ENCODE peak calls at places on chromosome 20, in six cellular contexts. S is colonic mucosa, G is AG10803, M is A549, V is AG04450, B is fibroblast of lung. A is an unnamed sample.

GRCh38 chr20:57185188-57185743 is 81.2 kb downstream of the BMP7 start:
- DNase-seq in B (no peak), G (no peak), M (no peak), S (no peak), V (no peak), A (no peak)

GRCh38 chr20:63332488-63333240 is 28.5 kb downstream of the CHRNA4 start:
- DNase-seq in B (no peak), G (no peak), V (no peak), M (no peak), S (no peak), A (no peak)

GRCh38 chr20:50320005-50320909 is 129.6 kb downstream of the CEBPB start:
- DNase-seq in G (no peak), V (no peak), B (no peak), M (peak; percentile 53), S (no peak), A (no peak)

GRCh38 chr20:10309326-10309725 is 90.7 kb downstream of the SNAP25 start:
- DNase-seq in M (peak; percentile 46), V (peak; percentile 83), B (peak; percentile 98), G (peak; percentile 91), S (no peak), A (peak; percentile 76)

GRCh38 chr20:24503352-24503931 is 34.0 kb downstream of the SYNDIG1 start:
- DNase-seq in S (peak; percentile 16), V (no peak), M (no peak), G (peak; percentile 22), B (peak; percentile 4), A (no peak)

GRCh38 chr20:63322146-63322922 is 29.3 kb downstream of the COL20A1 start:
- DNase-seq in M (no peak), S (no peak), V (no peak), G (no peak), B (no peak), A (no peak)

GRCh38 chr20:53162251-53162835 is 190.2 kb downstream of the TSHZ2 start:
- DNase-seq in M (peak; percentile 18), V (no peak), B (peak; percentile 75), S (no peak), G (peak; percentile 60), A (no peak)

GRCh38 chr20:48098099-48098498 is 312.8 kb upstream of the SULF2 start:
- DNase-seq in G (no peak), S (no peak), B (no peak), M (no peak), V (no peak), A (no peak)

GRCh38 chr20:58731192-58731591 is 38.6 kb downstream of the NPEPL1 start:
- DNase-seq in G (no peak), M (no peak), S (no peak), V (no peak), B (no peak), A (no peak)

GRCh38 chr20:53714524-53714923 is 120.9 kb upstream of the ZNF217 start:
- DNase-seq in B (no peak), G (no peak), S (no peak), V (no peak), M (no peak), A (no peak)

GRCh38 chr20:3606021-3606420 is 57.2 kb downstream of the GFRA4 start:
- DNase-seq in S (no peak), B (no peak), M (no peak), V (no peak), G (peak; percentile 48), A (no peak)

GRCh38 chr20:50227506-50227905 is 36.9 kb downstream of the CEBPB start:
- DNase-seq in M (no peak), B (no peak), S (no peak), G (no peak), V (no peak), A (no peak)

GRCh38 chr20:47144463-47144862 is 212.0 kb downstream of the ZMYND8 start:
- DNase-seq in G (no peak), S (no peak), M (no peak), B (no peak), V (no peak), A (no peak)

GRCh38 chr20:47379433-47380150 is 23.1 kb upstream of the ZMYND8 start:
- DNase-seq in G (peak; percentile 54), S (no peak), B (peak; percentile 78), M (peak; percentile 56), V (peak; percentile 63), A (peak; percentile 72)

GRCh38 chr20:63235399-63235983 is at the start of gene BIRC7:
- DNase-seq in B (no peak), S (no peak), M (no peak), G (no peak), V (no peak), A (no peak)

GRCh38 chr20:63022501-63022900 is 15.7 kb upstream of the BHLHE23 start:
- DNase-seq in G (no peak), B (no peak), M (no peak), S (no peak), V (no peak), A (no peak)

GRCh38 chr20:46434597-46434996 is 28.2 kb upstream of the ELMO2 start:
- DNase-seq in V (no peak), B (no peak), S (no peak), M (no peak), G (no peak), A (no peak)

GRCh38 chr20:44600758-44601562 is 18.6 kb downstream of the PKIG start:
- DNase-seq in B (no peak), M (no peak), S (no peak), G (peak; percentile 54), V (no peak), A (no peak)

GRCh38 chr20:49938173-49939163 is 2.3 kb downstream of the RNF114 start:
- DNase-seq in M (no peak), V (peak; percentile 65), G (peak; percentile 74), B (peak; percentile 80), S (peak; percentile 60), A (no peak)

GRCh38 chr20:3473944-3474343 is 3.1 kb downstream of the ATRN start:
- DNase-seq in V (no peak), M (no peak), S (no peak), B (no peak), G (no peak), A (no peak)

GRCh38 chr20:10539818-10540553 is 104.9 kb downstream of the SLX4IP start:
- DNase-seq in B (no peak), S (no peak), G (no peak), M (no peak), V (no peak), A (no peak)

GRCh38 chr20:45987108-45987780 is 15.2 kb upstream of the ZNF335 start:
- DNase-seq in S (peak; percentile 72), V (no peak), M (peak; percentile 86), G (peak; percentile 37), B (peak; percentile 37), A (no peak)

GRCh38 chr20:48564997-48565396 is 262.8 kb downstream of the PREX1 start:
- DNase-seq in B (no peak), S (no peak), G (no peak), M (no peak), V (no peak), A (no peak)

DNA sequence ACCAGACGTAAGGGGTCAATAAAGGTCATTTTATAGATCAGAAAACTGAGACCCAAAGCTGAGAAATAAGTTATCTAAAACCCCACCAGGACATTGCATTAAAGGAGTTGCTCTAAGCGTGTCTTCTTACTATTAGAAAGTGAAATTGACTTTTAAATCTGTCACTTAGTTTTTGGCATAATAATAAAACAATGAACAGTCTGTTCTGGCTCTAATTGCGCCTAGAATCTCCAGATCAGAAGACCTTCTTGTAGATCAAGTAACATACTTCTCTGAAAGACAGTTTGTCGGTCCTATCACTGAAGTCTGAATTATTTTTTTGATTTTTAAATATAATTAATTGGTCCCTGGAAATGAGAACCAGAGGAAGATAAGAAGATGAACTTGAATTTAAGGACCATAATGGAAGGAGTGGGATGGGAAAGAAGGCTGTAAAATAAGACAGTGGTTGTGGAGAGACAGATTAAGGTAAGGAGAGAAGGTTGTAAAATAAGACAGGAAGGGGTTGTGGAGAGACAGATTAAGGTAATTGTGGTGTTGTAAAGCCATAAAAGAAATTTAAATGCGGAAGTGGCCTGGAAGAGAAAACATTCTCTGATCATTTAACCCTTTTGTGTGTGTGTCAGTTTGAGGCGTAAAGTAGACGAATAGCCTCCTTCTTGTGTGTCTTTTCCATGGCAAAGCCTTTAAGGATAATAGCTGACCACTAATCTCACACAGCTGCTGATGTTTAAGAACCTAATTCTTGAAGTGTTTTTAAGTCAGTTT is 20.0 kb downstream of the TOP1 start:
- DNase-seq in M (no peak), B (no peak), V (no peak), G (peak; percentile 25), S (no peak), A (no peak)
- H3K4me3 ChIP-seq in M (no peak overlapping the region), B (peak overlapping the region; percentile 31), V (no peak overlapping the region), G (peak overlapping the region; percentile 35), S (no peak overlapping the region), A (no peak overlapping the region)

DNA sequence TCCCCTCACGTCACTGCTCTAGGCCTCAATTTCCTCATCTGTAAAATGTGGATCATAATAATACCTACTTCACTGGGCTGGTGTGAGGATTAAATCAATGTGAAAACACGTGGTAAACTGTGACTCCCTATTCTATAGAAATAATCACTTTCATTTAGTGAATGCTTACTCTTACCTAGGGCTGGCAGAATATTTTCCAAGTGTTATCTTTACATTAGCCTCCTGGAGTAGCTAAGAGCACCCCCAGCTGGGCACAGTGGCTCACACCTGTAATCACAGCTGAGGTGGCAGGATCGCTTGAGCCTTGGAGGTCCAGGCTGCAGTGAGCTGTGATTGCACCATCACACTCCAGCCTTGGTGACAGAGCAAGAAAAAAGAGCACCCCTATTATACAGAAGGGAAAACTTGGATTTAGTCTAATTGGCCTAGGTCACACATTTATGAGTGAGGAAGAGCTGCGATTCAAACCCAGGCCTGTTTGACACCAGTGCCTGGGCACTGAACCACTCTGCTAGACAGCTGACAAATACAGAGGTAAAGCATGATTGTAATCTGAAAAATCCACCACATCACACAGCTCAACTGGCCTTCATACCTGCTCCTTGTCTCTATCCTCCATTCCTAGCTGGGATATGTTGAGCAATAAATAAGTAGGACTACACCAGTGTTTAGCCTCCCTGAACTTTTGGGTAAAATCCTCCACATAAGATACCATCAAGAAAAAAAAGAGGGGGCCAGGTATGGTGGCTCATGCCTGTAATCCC is 1.4 kb upstream of the SNTA1 start:
- DNase-seq in B (peak; percentile 29), V (no peak), M (no peak), G (no peak), S (peak; percentile 32), A (no peak)
- TF ChIP-seq CTCF in B (no peak), V (no peak), M (peak; percentile 43), G (no peak), S (no peak), A (peak; percentile 46)

DNA sequence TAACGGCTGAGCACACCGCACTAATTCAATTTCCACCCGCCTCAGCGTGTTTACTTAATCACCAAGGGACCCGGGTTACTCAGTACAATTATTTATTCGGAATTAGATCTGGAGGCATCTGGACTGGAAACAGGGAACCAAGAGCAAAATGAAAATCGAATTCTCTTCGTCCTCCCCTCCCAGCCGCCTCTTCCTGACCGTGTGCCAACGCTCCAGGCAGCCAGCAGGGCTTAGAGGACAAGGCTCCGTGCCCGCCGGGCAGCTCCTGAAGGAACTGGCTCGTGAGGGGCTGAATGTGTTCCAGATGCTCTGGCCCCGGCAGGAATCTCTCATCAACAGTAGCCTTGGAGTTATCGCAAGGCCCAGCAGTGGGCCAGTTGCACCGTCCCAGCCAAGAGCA is 23.4 kb upstream of the CTNNBL1 start:
- DNase-seq in M (no peak), B (no peak), S (no peak), V (no peak), G (peak; percentile 54), A (no peak)
- H3K4me3 ChIP-seq in M (no peak overlapping the region), B (no peak overlapping the region), S (no peak overlapping the region), V (no peak overlapping the region), G (peak overlapping the region; percentile 44), A (no peak overlapping the region)

DNA sequence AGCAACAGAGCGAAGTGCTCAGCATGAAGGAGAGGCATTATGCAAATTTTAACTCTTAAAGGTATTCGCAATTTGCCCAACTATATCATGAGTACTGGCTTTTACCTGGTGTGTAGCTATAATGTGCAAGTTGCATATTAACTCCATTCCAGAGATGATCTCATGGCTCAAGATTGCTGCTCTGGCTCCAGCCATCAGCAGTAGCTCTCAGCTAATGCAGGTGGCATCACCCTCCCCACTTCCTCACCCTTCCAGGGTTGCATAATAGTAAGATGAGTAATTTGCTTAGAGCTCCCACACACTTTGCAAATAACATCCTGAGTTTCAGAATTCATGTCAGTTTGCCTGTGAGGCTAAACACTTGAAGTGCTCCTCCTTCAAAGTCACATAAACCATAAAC is 15.9 kb upstream of the PCSK2 start:
- DNase-seq in B (no peak), M (no peak), S (no peak), V (no peak), G (no peak), A (no peak)
- TF ChIP-seq CTCF in B (no peak), M (no peak), S (no peak), V (no peak), G (no peak), A (no peak)